ENCODE peak calls at places on chromosomes 4 and X, in six cellular contexts. X is pulmonary artery endothelial cell; N is mesenchymal stem cell; S is AG08396; I is CD4-positive, alpha-beta memory T cell; G is activated CD4-positive, alpha-beta memory T cell treated with anti-CD3 and anti-CD28 coated beads for 36 hours. W is an unnamed sample.

GRCh38 chrX:110964761-110965160 is 131.2 kb upstream of the PAK3 start:
- DNase-seq in G (no peak), X (no peak), N (no peak), S (no peak), I (no peak), W (no peak)

GRCh38 chr4:101286663-101287062 is 60.7 kb downstream of the PPP3CA start:
- DNase-seq in S (no peak), N (no peak), X (no peak), G (no peak), I (no peak), W (no peak)

GRCh38 chrX:33211356-33212254 is at the start of gene DMD:
- DNase-seq in G (no peak), X (peak), N (peak), I (no peak), S (peak), W (no peak)

GRCh38 chr4:24734511-24734910 is 60.9 kb upstream of the SOD3 start:
- DNase-seq in X (no peak), S (no peak), N (no peak), I (no peak), G (no peak), W (peak)

GRCh38 chrX:20265221-20265725 is 1.4 kb downstream of the RPS6KA3 start:
- DNase-seq in X (peak), I (peak), G (peak), N (peak), S (peak), W (peak)

GRCh38 chr4:16123356-16124084 is 39.7 kb upstream of the PROM1 start:
- DNase-seq in G (no peak), I (no peak), N (no peak), X (no peak), S (no peak), W (no peak)

GRCh38 chr4:147096667-147097604 is 151.3 kb upstream of the TTC29 start:
- DNase-seq in G (no peak), X (peak), I (peak), S (no peak), N (peak), W (peak)

GRCh38 chr4:85968945-85969830 is 390.7 kb downstream of the MAPK10 start:
- DNase-seq in N (peak), I (no peak), S (peak), X (no peak), G (no peak), W (peak)

GRCh38 chrX:102745513-102746133 is 25.1 kb downstream of the GPRASP3 start:
- DNase-seq in N (peak), I (no peak), G (peak), X (no peak), S (no peak), W (peak)

GRCh38 chr4:81040175-81040659 is 9.7 kb downstream of the BMP3 start:
- DNase-seq in G (no peak), X (no peak), N (peak), S (peak), I (peak), W (peak)

GRCh38 chr4:126888968-126889367 is 743.8 kb upstream of the INTU start:
- DNase-seq in S (peak), X (no peak), I (no peak), G (no peak), N (peak), W (peak)

GRCh38 chr4:10281996-10282395 is 165.4 kb upstream of the WDR1 start:
- DNase-seq in G (no peak), N (no peak), X (no peak), I (no peak), S (no peak), W (peak)

GRCh38 chrX:9842541-9842940 is 56.3 kb downstream of the SHROOM2 start:
- DNase-seq in I (no peak), N (peak), X (no peak), G (no peak), S (no peak), W (no peak)

GRCh38 chrX:155215443-155216178 is 649 bp upstream of the VBP1 start:
- DNase-seq in N (no peak), X (no peak), G (no peak), S (no peak), I (no peak), W (peak)

GRCh38 chrX:39477438-39478120 is 620.2 kb downstream of the BCOR start:
- DNase-seq in N (peak), I (peak), G (peak), X (no peak), S (no peak), W (no peak)

GRCh38 chr4:139279723-139280620 is at the start of gene MGARP:
- DNase-seq in S (peak), N (peak), X (no peak), I (no peak), G (peak), W (no peak)

GRCh38 chrX:386239-386767 is 404 bp downstream of the PPP2R3B start:
- DNase-seq in X (no peak), G (peak), S (no peak), N (no peak), I (no peak), W (peak)

GRCh38 chrX:110657073-110657472 is 138.5 kb downstream of the CHRDL1 start:
- DNase-seq in X (no peak), I (no peak), G (no peak), N (no peak), S (no peak), W (no peak)

GRCh38 chr4:152459326-152459725 is 76.6 kb downstream of the FBXW7 start:
- DNase-seq in S (no peak), I (no peak), G (no peak), N (no peak), X (no peak), W (no peak)

GRCh38 chr4:144656857-144657256 is 10.9 kb downstream of the HHIP start:
- DNase-seq in G (no peak), S (no peak), N (no peak), I (no peak), X (no peak), W (no peak)

GRCh38 chrX:108732630-108733321 is 3.6 kb downstream of the IRS4 start:
- DNase-seq in N (no peak), I (no peak), S (no peak), G (no peak), X (no peak), W (no peak)

GRCh38 chr4:49000806-49001205 is 14.7 kb downstream of the CWH43 start:
- DNase-seq in S (no peak), X (no peak), N (no peak), I (no peak), G (no peak), W (no peak)

GRCh38 chr4:154399259-154399974 is 92.2 kb downstream of the DCHS2 start:
- DNase-seq in G (no peak), I (no peak), S (peak), N (peak), X (no peak), W (peak)

GRCh38 chr4:70873216-70873615 is 29.0 kb upstream of the MOB1B start:
- DNase-seq in S (no peak), G (no peak), X (no peak), N (no peak), I (no peak), W (no peak)

GRCh38 chrX:153580700-153581386 is 18.1 kb downstream of the CCNQ start:
- DNase-seq in N (no peak), I (no peak), X (no peak), S (no peak), G (no peak), W (no peak)

GRCh38 chrX:38754102-38754790 is 47.0 kb upstream of the MID1IP1 start:
- DNase-seq in G (peak), S (peak), N (peak), X (peak), I (peak), W (peak)

GRCh38 chr4:147492301-147492700 is 11.4 kb downstream of the EDNRA start:
- DNase-seq in G (no peak), I (no peak), S (no peak), N (peak), X (no peak), W (no peak)

GRCh38 chr4:2322227-2322626 is 60.3 kb upstream of the MXD4 start:
- DNase-seq in G (no peak), N (no peak), X (no peak), I (no peak), S (no peak), W (no peak)

GRCh38 chrX:47958943-47959342 is 44.8 kb downstream of the ZNF182 start:
- DNase-seq in S (peak), G (peak), X (no peak), N (no peak), I (peak), W (peak)

GRCh38 chr4:8400641-8401325 is 39.7 kb downstream of the ACOX3 start:
- DNase-seq in X (no peak), S (no peak), G (no peak), I (no peak), N (no peak), W (peak)

GRCh38 chr4:99536848-99537247 is 26.0 kb downstream of the C4orf17 start:
- DNase-seq in G (no peak), I (no peak), X (no peak), N (no peak), S (no peak), W (no peak)

GRCh38 chr4:147777456-147778091 is 45.7 kb downstream of the ARHGAP10 start:
- DNase-seq in S (no peak), X (no peak), G (no peak), N (peak), I (no peak), W (peak)

GRCh38 chr4:147616849-147617172 is 386 bp upstream of the TMEM184C start:
- DNase-seq in N (no peak), X (no peak), S (no peak), I (no peak), G (no peak), W (no peak)

GRCh38 chr4:170109586-170110289 is 20.0 kb upstream of the AADAT start:
- DNase-seq in N (no peak), G (no peak), S (no peak), I (no peak), X (no peak), W (peak)

GRCh38 chrX:130114141-130114561 is 3.9 kb upstream of the ELF4 start:
- DNase-seq in I (no peak), S (peak), N (no peak), X (no peak), G (no peak), W (peak)

GRCh38 chrX:114619874-114620273 is 36.0 kb downstream of the HTR2C start:
- DNase-seq in I (no peak), N (peak), X (no peak), S (peak), G (no peak), W (peak)

GRCh38 chr4:6199344-6199921 is 916 bp downstream of the JAKMIP1 start:
- DNase-seq in X (no peak), G (peak), I (peak), S (no peak), N (no peak), W (no peak)

GRCh38 chr4:114264877-114265291 is 285.4 kb upstream of the ARSJ start:
- DNase-seq in X (no peak), I (no peak), G (no peak), S (no peak), N (no peak), W (peak)